ENCODE peak calls at places on chromosomes 3 and 15, in five cellular contexts. B is AG04450, R is kidney epithelial cell, E is BJ, M is neural progenitor cell. S is an unnamed sample.
A peak's percentile ranks its signal among the peaks of the same experiment; 100 is the strongest.

GRCh38 chr3:89699771-89700170 is 592.4 kb downstream of the EPHA3 start:
- DNase-seq in R (no peak), B (no peak), E (no peak), M (no peak), S (no peak)

GRCh38 chr3:174170248-174170647 is 688.9 kb upstream of the NAALADL2 start:
- DNase-seq in M (no peak), E (no peak), B (no peak), R (no peak), S (no peak)

GRCh38 chr15:90780916-90781315 is 63.8 kb downstream of the BLM start:
- DNase-seq in M (no peak), R (no peak), B (no peak), E (no peak), S (no peak)

GRCh38 chr3:183895296-183895695 is 10.6 kb upstream of the PARL start:
- DNase-seq in E (no peak), R (peak; percentile 4), M (peak; percentile 63), B (peak; percentile 20), S (no peak)

GRCh38 chr3:48788544-48789162 is 59.0 kb downstream of the PRKAR2A start:
- DNase-seq in M (no peak), R (no peak), E (no peak), B (no peak), S (no peak)

GRCh38 chr3:161851941-161852566 is 355.4 kb downstream of the OTOL1 start:
- DNase-seq in B (peak; percentile 4), R (no peak), E (no peak), M (peak; percentile 33), S (peak; percentile 37)

GRCh38 chr3:31840252-31840651 is 140.8 kb downstream of the OSBPL10 start:
- DNase-seq in R (no peak), E (no peak), M (no peak), B (no peak), S (no peak)

GRCh38 chr15:68054658-68055223 is 626 bp downstream of the PIAS1 start:
- DNase-seq in B (no peak), R (no peak), E (no peak), M (peak; percentile 87), S (no peak)

GRCh38 chr3:27253831-27254230 is 115.4 kb downstream of the NEK10 start:
- DNase-seq in M (peak; percentile 68), E (no peak), R (no peak), B (no peak), S (peak; percentile 19)

GRCh38 chr3:141331370-141332318 is 36.7 kb upstream of the ZBTB38 start:
- DNase-seq in E (peak; percentile 94), R (peak; percentile 99), M (no peak), B (peak; percentile 86), S (peak; percentile 92)

GRCh38 chr3:100067589-100067988 is 46.7 kb downstream of the FILIP1L start:
- DNase-seq in M (no peak), E (no peak), R (no peak), B (no peak), S (no peak)

GRCh38 chr3:186552408-186553031 is 8.3 kb upstream of the CRYGS start:
- DNase-seq in E (no peak), M (no peak), B (no peak), R (no peak), S (no peak)

GRCh38 chr3:178352300-178353021 is 183.8 kb upstream of the KCNMB2 start:
- DNase-seq in M (peak; percentile 34), B (peak; percentile 66), R (peak; percentile 60), E (peak; percentile 76), S (peak; percentile 79)

GRCh38 chr3:109023656-109024254 is 70.1 kb upstream of the GUCA1C start:
- DNase-seq in R (peak; percentile 4), E (peak; percentile 0), M (peak; percentile 55), B (peak; percentile 13), S (peak; percentile 2)

GRCh38 chr15:47331796-47332480 is 385.4 kb upstream of the SEMA6D start:
- DNase-seq in R (no peak), M (no peak), B (peak; percentile 49), E (peak; percentile 41), S (peak; percentile 56)

GRCh38 chr3:186806173-186807055 is at the start of gene RFC4:
- DNase-seq in M (peak; percentile 88), B (no peak), R (no peak), E (no peak), S (no peak)

GRCh38 chr3:132536442-132537153 is 60.5 kb upstream of the ACKR4 start:
- DNase-seq in B (no peak), R (no peak), E (no peak), M (no peak), S (no peak)
- TF ChIP-seq CTCF in B (no peak), R (no peak), E (peak; percentile 31), M (no peak), S (no peak)

DNA sequence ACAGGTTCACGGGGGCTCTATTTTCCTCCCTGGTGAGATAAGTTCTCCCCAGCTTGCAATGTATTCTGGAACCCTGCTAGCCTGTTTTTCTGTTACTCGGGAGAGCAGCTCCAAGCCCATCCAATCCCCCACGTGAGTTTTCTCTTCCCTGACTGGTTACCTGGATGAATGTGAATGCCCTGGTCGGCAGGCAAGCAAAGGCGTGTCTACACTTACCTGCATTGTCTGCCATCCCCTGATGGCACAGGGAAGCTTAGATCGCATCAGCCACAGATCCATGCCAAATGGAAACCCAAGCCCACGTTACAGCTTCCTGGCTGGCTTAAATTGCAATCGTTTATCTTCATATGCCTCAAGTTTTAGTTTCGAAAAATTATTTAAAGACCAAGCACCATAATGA is 149.9 kb downstream of the FOXP1 start:
- DNase-seq in M (no peak), R (no peak), B (no peak), E (no peak), S (no peak)
- H3K4me3 ChIP-seq in M (no peak overlapping the region), R (no peak overlapping the region), B (no peak overlapping the region), E (no peak overlapping the region), S (no peak overlapping the region)

DNA sequence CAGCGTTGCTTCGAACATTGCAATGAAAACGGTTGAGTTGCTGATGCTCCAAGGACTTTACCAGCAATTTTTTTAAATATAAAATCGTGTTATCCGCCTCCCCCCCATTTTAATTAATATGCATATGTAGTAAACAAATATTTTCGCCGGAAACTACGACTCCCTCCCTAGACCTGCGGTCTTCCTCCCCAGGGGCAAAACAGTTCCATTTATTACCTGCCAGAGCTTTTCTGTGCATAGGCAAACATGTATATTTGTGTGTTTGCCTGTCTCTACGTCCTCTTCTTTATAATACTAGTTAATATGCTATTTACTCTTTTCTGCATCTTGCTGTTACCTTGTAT is 593 bp upstream of the RSL24D1 start:
- DNase-seq in M (no peak), B (no peak), E (no peak), R (no peak), S (no peak)
- TF ChIP-seq CTCF in M (no peak), B (no peak), E (no peak), R (no peak), S (no peak)

GRCh38 chr15:66154581-66154980 is 99.0 kb downstream of the MEGF11 start:
- DNase-seq in E (no peak), M (no peak), R (no peak), B (no peak), S (no peak)
- H3K4me3 ChIP-seq in E (no peak overlapping the region), M (no peak overlapping the region), R (no peak overlapping the region), B (no peak overlapping the region), S (no peak overlapping the region)

DNA sequence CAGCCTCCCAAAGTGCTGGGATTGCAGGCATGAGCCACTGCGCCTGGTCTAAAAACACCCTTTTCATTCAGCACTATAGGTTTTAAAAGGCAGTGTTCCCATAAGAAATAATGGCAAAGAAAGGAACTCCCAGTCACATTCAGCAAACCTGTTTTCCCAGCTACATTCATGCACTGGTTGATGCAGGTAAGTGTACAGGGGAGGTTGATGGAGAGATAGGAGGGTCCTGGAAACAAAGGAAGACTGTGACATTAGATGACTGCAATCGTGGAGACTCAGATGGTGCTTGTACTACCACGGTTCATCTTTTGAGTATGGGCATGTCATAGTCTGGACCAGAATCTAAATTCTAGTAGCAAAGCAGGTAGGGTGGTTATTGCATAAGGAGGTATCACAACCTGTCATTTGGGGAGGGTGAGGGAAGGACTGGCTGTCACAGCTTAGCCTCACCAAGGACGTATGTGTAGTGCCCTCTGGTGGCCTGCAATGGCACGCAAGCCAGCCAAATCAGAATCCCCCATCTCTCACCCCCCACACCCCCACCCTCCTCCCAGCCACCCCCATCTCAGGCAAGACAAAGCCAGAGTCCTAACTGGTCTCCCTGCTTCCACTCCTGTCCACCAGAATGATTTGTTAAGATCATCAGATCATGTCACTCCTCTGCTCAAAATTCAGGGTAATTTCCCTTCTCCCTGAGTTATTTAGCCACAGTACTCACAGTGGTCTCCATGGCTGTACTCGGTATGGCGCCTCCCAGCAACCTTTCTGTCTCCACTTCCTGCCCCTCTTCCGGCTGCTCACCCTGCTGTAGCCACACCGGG is 28.8 kb upstream of the UBL7 start:
- DNase-seq in R (no peak), E (no peak), M (peak; percentile 82), B (no peak), S (peak; percentile 19)
- TF ChIP-seq CTCF in R (peak; percentile 75), E (peak; percentile 72), M (peak; percentile 76), B (peak; percentile 67), S (peak; percentile 57)

GRCh38 chr3:122184591-122184929 is 1.1 kb downstream of the CASR start:
- DNase-seq in M (peak; percentile 13), R (no peak), E (no peak), B (no peak), S (no peak)
- H3K4me3 ChIP-seq in M (peak overlapping the region; percentile 50), R (peak overlapping the region; percentile 33), E (no peak overlapping the region), B (no peak overlapping the region), S (no peak overlapping the region)